ENCODE peak calls at places on chromosomes 13 and 19, in ten cellular contexts. N is cerebellar nuclear complex; Y is cardiac muscle cell; E is activated CD4-positive, alpha-beta T cell treated with anti-CD3 and anti-CD28 coated beads for 1 hour; X is epithelial cell of esophagus; O is skeletal muscle cell; L is stimulated activated CD4-positive, alpha-beta T cell treated with anti-CD3 and anti-CD28 coated beads, Interleukin-4, amount 100 ng/mL, for 24 hours; R is HuH-7; Q is mucosa of descending colon; M is NCI-H1436 treated with DMSO at 0.1 percent for 48 hours. S is an unnamed sample.

GRCh38 chr19:3061214-3062161 is 807 bp downstream of the TLE5 start:
- DNase-seq in N (no peak), Y (peak; percentile 30), E (peak; percentile 65), X (no peak), O (no peak), L (peak; percentile 53), R (no peak), Q (peak; percentile 89), M (no peak), S (peak; percentile 85)

GRCh38 chr13:48739346-48740037 is 85.8 kb downstream of the CYSLTR2 start:
- DNase-seq in N (no peak), Y (no peak), E (no peak), X (no peak), O (no peak), L (no peak), R (no peak), Q (no peak), M (no peak), S (no peak)

GRCh38 chr19:6891761-6892385 is 4.5 kb downstream of the ADGRE1 start:
- DNase-seq in N (no peak), Y (no peak), E (no peak), X (no peak), O (no peak), L (no peak), R (no peak), Q (no peak), M (no peak), S (no peak)

GRCh38 chr13:100644328-100644727 is 30.3 kb downstream of the TMTC4 start:
- DNase-seq in N (no peak), Y (no peak), E (no peak), X (no peak), O (no peak), L (no peak), R (no peak), Q (no peak), M (peak; percentile 4), S (no peak)

GRCh38 chr13:78401833-78402232 is 201.5 kb downstream of the POU4F1 start:
- DNase-seq in N (no peak), Y (peak; percentile 21), E (no peak), X (no peak), O (no peak), L (no peak), R (no peak), Q (no peak), M (no peak), S (no peak)

GRCh38 chr13:75726313-75726712 is 90.2 kb downstream of the LMO7 start:
- DNase-seq in N (no peak), Y (no peak), E (no peak), X (no peak), O (no peak), L (no peak), R (no peak), Q (no peak), M (no peak), S (no peak)

GRCh38 chr13:45167611-45168554 is 33.0 kb downstream of the KCTD4 start:
- DNase-seq in N (no peak), Y (no peak), E (no peak), X (peak; percentile 99), O (no peak), L (no peak), R (no peak), Q (no peak), M (no peak), S (no peak)

GRCh38 chr13:20303636-20304035 is 71.5 kb upstream of the GJB6 start:
- DNase-seq in N (no peak), Y (no peak), E (no peak), X (peak; percentile 42), O (no peak), L (no peak), R (no peak), Q (no peak), M (no peak), S (no peak)

GRCh38 chr19:15449620-15450527 is at the start of gene WIZ:
- DNase-seq in N (no peak), Y (peak; percentile 87), E (peak; percentile 74), X (peak; percentile 73), O (peak; percentile 20), L (peak; percentile 84), R (peak; percentile 85), Q (peak; percentile 88), M (no peak), S (peak; percentile 82)

GRCh38 chr13:51520524-51520923 is 63.7 kb upstream of the WDFY2 start:
- DNase-seq in N (no peak), Y (no peak), E (no peak), X (peak; percentile 85), O (peak; percentile 80), L (no peak), R (no peak), Q (no peak), M (no peak), S (peak; percentile 24)

GRCh38 chr19:48842744-48843162 is 6.5 kb upstream of the HSD17B14 start:
- DNase-seq in N (no peak), Y (peak; percentile 65), E (peak; percentile 11), X (peak; percentile 53), O (no peak), L (peak; percentile 55), R (peak; percentile 65), Q (no peak), M (no peak), S (peak; percentile 72)

GRCh38 chr19:781800-782194 is 15.5 kb upstream of the PTBP1 start:
- DNase-seq in N (no peak), Y (no peak), E (no peak), X (no peak), O (no peak), L (no peak), R (no peak), Q (no peak), M (no peak), S (no peak)

GRCh38 chr19:49638360-49638759 is 1.6 kb downstream of the RRAS start:
- DNase-seq in N (no peak), Y (no peak), E (no peak), X (no peak), O (no peak), L (no peak), R (no peak), Q (no peak), M (no peak), S (no peak)

GRCh38 chr13:61142506-61142905 is 273.1 kb downstream of the PCDH20 start:
- DNase-seq in N (no peak), Y (no peak), E (no peak), X (peak; percentile 86), O (no peak), L (no peak), R (no peak), Q (no peak), M (no peak), S (no peak)

GRCh38 chr19:2814426-2814825 is 5.2 kb upstream of the ZNF554 start:
- DNase-seq in N (no peak), Y (no peak), E (no peak), X (no peak), O (no peak), L (no peak), R (no peak), Q (no peak), M (no peak), S (no peak)

GRCh38 chr19:45168767-45169351 is 8.1 kb upstream of the NKPD1 start:
- DNase-seq in N (no peak), Y (no peak), E (no peak), X (no peak), O (no peak), L (no peak), R (no peak), Q (no peak), M (no peak), S (no peak)

GRCh38 chr19:45340232-45340898 is at the start of gene KLC3:
- DNase-seq in N (no peak), Y (peak; percentile 68), E (peak; percentile 13), X (peak; percentile 66), O (no peak), L (peak; percentile 21), R (peak; percentile 83), Q (peak; percentile 60), M (no peak), S (no peak)

GRCh38 chr19:32638625-32639024 is 36.4 kb downstream of the ANKRD27 start:
- DNase-seq in N (no peak), Y (no peak), E (no peak), X (no peak), O (no peak), L (no peak), R (no peak), Q (no peak), M (no peak), S (no peak)

GRCh38 chr13:62626771-62627170 is 1211.1 kb upstream of the PCDH20 start:
- DNase-seq in N (no peak), Y (no peak), E (no peak), X (no peak), O (no peak), L (no peak), R (no peak), Q (no peak), M (no peak), S (no peak)

GRCh38 chr13:24274452-24274971 is 34.9 kb upstream of the C1QTNF9 start:
- DNase-seq in N (no peak), Y (no peak), E (peak; percentile 56), X (peak; percentile 18), O (no peak), L (peak; percentile 81), R (no peak), Q (no peak), M (no peak), S (peak; percentile 69)

GRCh38 chr19:8678244-8678807 is 20.3 kb downstream of the ACTL9 start:
- DNase-seq in N (no peak), Y (no peak), E (no peak), X (no peak), O (no peak), L (no peak), R (no peak), Q (no peak), M (no peak), S (no peak)

GRCh38 chr13:73995752-73996151 is 138.5 kb downstream of the KLF12 start:
- DNase-seq in N (no peak), Y (no peak), E (no peak), X (no peak), O (no peak), L (no peak), R (no peak), Q (no peak), M (no peak), S (no peak)

GRCh38 chr19:1274852-1275259 is 474 bp upstream of the FAM174C start:
- DNase-seq in N (no peak), Y (no peak), E (no peak), X (no peak), O (no peak), L (no peak), R (no peak), Q (no peak), M (no peak), S (no peak)

GRCh38 chr19:35757749-35758608 is at the start of gene PROSER3:
- DNase-seq in N (peak; percentile 97), Y (peak; percentile 98), E (peak; percentile 97), X (peak; percentile 100), O (peak; percentile 98), L (peak; percentile 98), R (peak; percentile 100), Q (peak; percentile 99), M (peak; percentile 98), S (peak; percentile 99)

GRCh38 chr13:42969558-42970172 is 22.4 kb downstream of the EPSTI1 start:
- DNase-seq in N (no peak), Y (peak; percentile 85), E (peak; percentile 63), X (peak; percentile 76), O (no peak), L (peak; percentile 85), R (peak; percentile 69), Q (peak; percentile 78), M (no peak), S (peak; percentile 87)

GRCh38 chr19:32858559-32858958 is 11.0 kb downstream of the SLC7A9 start:
- DNase-seq in N (no peak), Y (no peak), E (no peak), X (no peak), O (no peak), L (no peak), R (no peak), Q (no peak), M (no peak), S (no peak)

GRCh38 chr19:32339988-32340874 is 5.2 kb upstream of the ZNF507 start:
- DNase-seq in N (no peak), Y (peak; percentile 71), E (peak; percentile 22), X (peak; percentile 50), O (no peak), L (peak; percentile 50), R (peak; percentile 73), Q (no peak), M (no peak), S (peak; percentile 63)

S was measured in activated CD8-positive, alpha-beta T cell treated with anti-CD3 and anti-CD28 coated beads, Interleukin-2, amount 10 ng/mL, durations not matched to agents 7 days and 5 days.